ENCODE peak calls at places on chromosomes 2 and 18, in ten cellular contexts. Q, E, A, C, H, D, G, Z, S and M are unnamed samples.

GRCh38 chr2:166184789-166185188 is 57.0 kb upstream of the SCN1A start:
- DNase-seq in Z (no peak), S (no peak), G (no peak), E (no peak), A (no peak), Q (no peak), D (no peak), H (peak; percentile 8), C (no peak), M (no peak)

GRCh38 chr2:17657759-17658158 is 95.9 kb downstream of the SMC6 start:
- DNase-seq in Z (no peak), D (no peak), E (no peak), S (no peak), C (no peak), A (no peak), Q (no peak), H (no peak), G (no peak), M (no peak)

GRCh38 chr2:239467956-239468490 is 67.2 kb upstream of the HDAC4 start:
- DNase-seq in G (no peak), Q (no peak), E (peak; percentile 24), S (peak; percentile 4), D (peak; percentile 30), C (no peak), H (no peak), A (no peak), Z (no peak), M (peak; percentile 32)

GRCh38 chr2:65358690-65359400 is 73.6 kb downstream of the SPRED2 start:
- DNase-seq in E (no peak), Q (no peak), H (no peak), G (no peak), A (no peak), C (no peak), D (no peak), S (no peak), Z (no peak), M (no peak)

GRCh38 chr2:13745324-13745723 is 887.2 kb upstream of the LRATD1 start:
- DNase-seq in S (no peak), E (no peak), Z (no peak), H (no peak), C (no peak), Q (no peak), D (no peak), A (peak; percentile 2), G (peak; percentile 10), M (no peak)

GRCh38 chr2:101113441-101114267 is 37.5 kb downstream of the TBC1D8 start:
- DNase-seq in Z (no peak), H (peak; percentile 88), Q (no peak), A (peak; percentile 56), D (no peak), C (no peak), S (no peak), G (no peak), E (no peak), M (no peak)

GRCh38 chr2:181364492-181365175 is 92.6 kb upstream of the ITGA4 start:
- DNase-seq in A (no peak), Q (no peak), Z (no peak), E (no peak), D (no peak), H (peak; percentile 20), G (no peak), C (no peak), S (no peak), M (no peak)

GRCh38 chr2:120933693-120934092 is 198.0 kb downstream of the GLI2 start:
- DNase-seq in C (no peak), E (no peak), A (no peak), G (no peak), Z (no peak), S (no peak), D (no peak), H (no peak), Q (no peak), M (no peak)

GRCh38 chr2:157261199-157261782 is 3.8 kb downstream of the GALNT5 start:
- DNase-seq in Q (no peak), H (peak; percentile 44), G (no peak), Z (no peak), C (peak; percentile 12), A (no peak), D (no peak), E (no peak), S (no peak), M (no peak)

GRCh38 chr2:176129013-176129796 is at the start of gene HOXD8:
- DNase-seq in E (peak; percentile 80), G (peak; percentile 80), D (peak; percentile 89), A (peak; percentile 88), Z (no peak), H (peak; percentile 88), C (no peak), Q (no peak), S (no peak), M (peak; percentile 95)

GRCh38 chr18:711693-712400 is 583 bp downstream of the ENOSF1 start:
- DNase-seq in C (peak; percentile 64), H (peak; percentile 89), G (peak; percentile 33), Z (peak; percentile 56), Q (peak; percentile 69), S (peak; percentile 75), A (peak; percentile 64), D (peak; percentile 95), E (peak; percentile 83), M (peak; percentile 93)

GRCh38 chr2:77210725-77211124 is 311.5 kb downstream of the LRRTM4 start:
- DNase-seq in G (no peak), Q (no peak), Z (no peak), C (no peak), E (no peak), D (no peak), A (no peak), H (no peak), S (no peak), M (no peak)

GRCh38 chr2:239113592-239113991 is 265.7 kb downstream of the TWIST2 start:
- DNase-seq in D (no peak), H (no peak), Z (no peak), A (no peak), C (no peak), Q (no peak), E (no peak), S (no peak), G (no peak), M (no peak)

GRCh38 chr2:64789466-64790320 is 136.0 kb upstream of the SERTAD2 start:
- DNase-seq in Q (no peak), Z (no peak), G (no peak), H (no peak), S (no peak), A (no peak), D (no peak), E (no peak), C (no peak), M (no peak)

GRCh38 chr2:147869934-147870333 is 25.1 kb downstream of the ACVR2A start:
- DNase-seq in H (no peak), E (no peak), D (no peak), A (no peak), G (no peak), C (no peak), S (no peak), Z (no peak), Q (no peak), M (no peak)

GRCh38 chr18:7168408-7168807 is 50.8 kb upstream of the LAMA1 start:
- DNase-seq in C (no peak), H (no peak), D (no peak), Z (no peak), S (no peak), Q (no peak), A (no peak), E (no peak), G (no peak), M (no peak)

GRCh38 chr2:2057125-2057721 is 273.9 kb downstream of the MYT1L start:
- DNase-seq in C (peak; percentile 75), S (peak; percentile 31), E (peak; percentile 52), Q (no peak), Z (peak; percentile 13), D (peak; percentile 72), H (no peak), A (no peak), G (no peak), M (no peak)

GRCh38 chr2:109217362-109218086 is 88.5 kb downstream of the SH3RF3 start:
- DNase-seq in Z (no peak), D (no peak), Q (no peak), H (peak; percentile 95), G (no peak), S (no peak), C (no peak), A (no peak), E (no peak), M (no peak)

GRCh38 chr2:23312996-23313606 is 71.9 kb upstream of the KLHL29 start:
- DNase-seq in A (peak; percentile 81), D (no peak), C (no peak), Z (no peak), Q (no peak), E (no peak), H (no peak), S (no peak), G (peak; percentile 80), M (no peak)

GRCh38 chr2:96954490-96954846 is 31.9 kb downstream of the FAM178B start:
- DNase-seq in A (no peak), C (no peak), S (no peak), H (no peak), E (no peak), Z (no peak), D (no peak), G (no peak), Q (no peak), M (no peak)